ENCODE peak calls at places on chromosomes 1 and 21, in six cellular contexts. H is mesenchymal stem cell, E is neuronal stem cell, N is H9, Z is trophoblast cell, P is H1. J is an unnamed sample.

GRCh38 chr1:84078108-84078823 is 65.8 kb upstream of the PRKACB start:
- DNase-seq in N (no peak), Z (no peak), E (no peak), P (no peak), H (peak; percentile 51), J (peak; percentile 36)

GRCh38 chr1:222897527-222898190 is 82.8 kb downstream of the DISP1 start:
- DNase-seq in E (no peak), P (no peak), H (peak; percentile 19), N (no peak), Z (no peak), J (no peak)

GRCh38 chr1:6726253-6726652 is 24.6 kb upstream of the DNAJC11 start:
- DNase-seq in N (no peak), H (no peak), Z (no peak), P (no peak), E (no peak), J (no peak)

GRCh38 chr1:9047019-9047418 is 20.8 kb upstream of the SLC2A7 start:
- DNase-seq in E (no peak), N (no peak), P (no peak), H (no peak), Z (no peak), J (no peak)

GRCh38 chr1:207397525-207397926 is 56.6 kb upstream of the CR2 start:
- DNase-seq in N (peak; percentile 45), Z (no peak), E (no peak), H (no peak), P (no peak), J (no peak)

GRCh38 chr1:168081373-168082007 is 55.2 kb downstream of the GPR161 start:
- DNase-seq in N (no peak), E (no peak), P (no peak), Z (peak; percentile 17), H (peak; percentile 81), J (peak; percentile 93)

GRCh38 chr1:205505076-205505729 is 734 bp downstream of the CDK18 start:
- DNase-seq in N (peak; percentile 71), P (no peak), E (no peak), H (no peak), Z (no peak), J (no peak)

GRCh38 chr1:219773110-219773509 is 155.2 kb downstream of the SLC30A10 start:
- DNase-seq in P (no peak), N (no peak), H (no peak), E (no peak), Z (no peak), J (no peak)

GRCh38 chr1:151510020-151510405 is 1.2 kb upstream of the CGN start:
- DNase-seq in Z (no peak), P (no peak), E (no peak), H (no peak), N (peak; percentile 51), J (no peak)

GRCh38 chr1:91546876-91547275 is 46.2 kb downstream of the CDC7 start:
- DNase-seq in N (no peak), E (no peak), Z (no peak), H (no peak), P (peak; percentile 27), J (no peak)

GRCh38 chr1:51990478-51990965 is at the start of gene RAB3B:
- DNase-seq in P (peak; percentile 70), N (peak; percentile 96), E (peak; percentile 80), Z (peak; percentile 88), H (peak; percentile 62), J (peak; percentile 64)

GRCh38 chr1:46517010-46517600 is 27.5 kb downstream of the DMBX1 start:
- DNase-seq in N (peak; percentile 93), Z (no peak), P (peak; percentile 74), H (no peak), E (peak; percentile 54), J (no peak)

GRCh38 chr1:66022904-66023620 is 230.4 kb downstream of the PDE4B start:
- DNase-seq in Z (no peak), E (peak; percentile 15), H (peak; percentile 5), N (no peak), P (no peak), J (peak; percentile 18)

GRCh38 chr1:36453600-36454388 is 3.5 kb upstream of the OSCP1 start:
- DNase-seq in Z (no peak), P (no peak), N (no peak), E (no peak), H (no peak), J (no peak)

GRCh38 chr1:47405697-47406096 is 10.4 kb upstream of the FOXE3 start:
- DNase-seq in E (no peak), N (peak; percentile 34), Z (no peak), P (no peak), H (no peak), J (no peak)

GRCh38 chr1:40870135-40870728 is 8.1 kb upstream of the CITED4 start:
- DNase-seq in E (no peak), H (no peak), Z (no peak), N (no peak), P (no peak), J (peak; percentile 56)

GRCh38 chr1:232211149-232211548 is 418.8 kb downstream of the SIPA1L2 start:
- DNase-seq in N (peak; percentile 79), P (no peak), H (no peak), Z (no peak), E (no peak), J (no peak)

GRCh38 chr1:89545264-89546038 is 20.8 kb downstream of the LRRC8B start:
- DNase-seq in N (no peak), P (no peak), Z (peak; percentile 18), E (no peak), H (peak; percentile 40), J (peak; percentile 19)

GRCh38 chr1:206551985-206552325 is 44.6 kb downstream of the RASSF5 start:
- DNase-seq in Z (no peak), N (no peak), E (no peak), H (no peak), P (no peak), J (no peak)

GRCh38 chr1:26858160-26858559 is 4.8 kb upstream of the SFN start:
- DNase-seq in H (no peak), E (no peak), N (no peak), P (no peak), Z (no peak), J (peak; percentile 58)

GRCh38 chr21:34517491-34518245 is 5.7 kb upstream of the KCNE1 start:
- DNase-seq in H (peak; percentile 36), Z (peak; percentile 47), N (no peak), P (no peak), E (no peak), J (no peak)

GRCh38 chr1:115877511-115877910 is 36.6 kb upstream of the NHLH2 start:
- DNase-seq in N (peak; percentile 55), Z (peak; percentile 72), H (no peak), P (no peak), E (no peak), J (no peak)

GRCh38 chr1:154745286-154745731 is 124.8 kb downstream of the KCNN3 start:
- DNase-seq in P (no peak), N (no peak), E (no peak), Z (no peak), H (peak; percentile 39), J (no peak)

DNA sequence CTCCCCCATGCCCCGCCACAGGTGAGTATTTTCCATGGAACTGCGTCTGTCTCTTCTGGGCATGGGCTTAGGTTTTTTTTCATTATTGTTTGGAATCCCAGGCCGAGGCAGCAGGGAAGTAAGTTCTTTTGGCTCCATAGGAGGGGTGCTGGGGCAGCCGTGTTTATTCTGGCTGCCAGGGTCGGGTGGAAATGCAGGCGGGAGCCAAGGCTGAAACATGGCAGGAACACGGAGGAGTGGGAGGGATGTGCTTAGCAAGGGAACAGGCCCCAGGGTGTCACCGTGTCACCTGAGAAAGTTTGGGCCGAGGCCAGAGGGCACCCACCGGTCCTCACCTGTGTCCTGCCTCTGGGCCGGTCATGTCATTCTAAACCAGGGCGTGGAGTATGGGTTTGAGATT is 4.5 kb upstream of the DHRS3 start:
- DNase-seq in E (no peak), P (no peak), N (no peak), H (no peak), Z (no peak), J (no peak)
- H3K14ac ChIP-seq in E (no peak overlapping the region), P (no peak overlapping the region), N (no peak overlapping the region), H (no peak overlapping the region), Z (peak overlapping the region; percentile 25), J (no peak overlapping the region)

DNA sequence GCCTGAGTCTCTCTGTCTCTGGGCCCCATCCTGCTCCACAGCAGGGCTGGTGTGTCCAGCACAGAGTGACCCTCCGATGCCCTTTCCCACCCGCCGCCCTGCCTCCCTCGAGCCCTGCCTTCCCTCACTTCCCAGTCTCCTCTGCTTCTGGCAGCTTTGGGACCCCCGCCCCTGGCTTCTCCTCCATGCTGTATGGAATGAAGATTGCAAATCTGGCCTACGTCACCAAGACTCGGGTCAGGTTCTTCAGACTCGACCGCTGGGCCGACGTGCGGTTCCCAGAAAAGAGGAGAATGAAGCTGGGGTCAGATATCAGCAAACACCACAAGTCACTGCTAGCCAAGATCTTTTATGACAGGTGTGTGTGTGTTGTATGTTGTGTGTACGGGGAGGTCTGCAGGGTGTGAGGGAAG is 14.3 kb downstream of the MOV10 start:
- DNase-seq in N (no peak), Z (no peak), P (no peak), H (no peak), E (no peak), J (no peak)
- H3K14ac ChIP-seq in N (no peak overlapping the region), Z (no peak overlapping the region), P (no peak overlapping the region), H (no peak overlapping the region), E (no peak overlapping the region), J (no peak overlapping the region)

GRCh38 chr1:15720861-15721260 is 15.2 kb upstream of the SLC25A34 start:
- DNase-seq in Z (no peak), P (no peak), E (no peak), H (no peak), N (no peak), J (no peak)

GRCh38 chr1:15722411-15722810 is 13.6 kb upstream of the SLC25A34 start:
- DNase-seq in E (no peak), N (no peak), Z (peak; percentile 45), P (no peak), H (no peak), J (no peak)

GRCh38 chr1:15724949-15725880 is 10.8 kb upstream of the SLC25A34 start:
- DNase-seq in N (no peak), E (no peak), P (no peak), H (no peak), Z (peak; percentile 87), J (no peak)

GRCh38 chr1:15723631-15724246 is 12.3 kb upstream of the SLC25A34 start:
- DNase-seq in E (no peak), P (no peak), H (no peak), N (no peak), Z (peak; percentile 83), J (no peak)

DNA sequence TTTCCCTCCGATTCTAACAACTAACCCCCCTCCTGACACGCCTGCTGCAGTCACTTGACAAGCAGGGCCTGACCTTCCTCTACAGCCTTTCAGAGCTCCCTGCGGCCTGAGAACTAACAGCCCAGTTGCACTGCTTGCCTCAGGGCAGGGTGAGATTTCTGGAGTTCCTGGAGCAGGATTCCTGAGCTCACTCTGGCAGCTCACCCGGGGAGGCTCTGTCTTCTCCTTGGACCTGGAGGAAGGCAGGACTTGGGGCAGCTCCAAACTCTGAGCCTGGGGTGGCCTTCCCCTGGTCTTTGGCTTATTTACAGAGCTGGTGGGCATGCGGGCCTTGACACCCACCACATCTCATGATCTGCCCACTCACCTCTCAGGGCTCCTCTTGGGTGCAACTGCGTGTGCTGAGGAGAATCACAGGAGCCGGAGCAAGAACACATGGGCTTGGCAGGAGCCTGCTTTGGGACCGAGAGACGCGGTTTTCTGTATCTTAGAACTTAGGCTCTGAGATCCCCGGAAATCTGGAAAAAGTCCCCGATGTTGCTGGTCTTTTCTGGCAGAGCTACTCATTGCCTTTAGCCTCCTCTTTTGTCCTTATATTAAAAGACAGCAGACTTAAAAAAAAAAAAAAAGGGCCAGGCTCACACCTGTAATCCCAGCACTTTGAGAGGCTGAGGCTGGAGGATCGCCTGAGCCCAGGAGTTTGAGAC is 13.1 kb upstream of the SLC25A34 start:
- DNase-seq in H (no peak), P (no peak), E (no peak), N (no peak), Z (peak; percentile 99), J (no peak)
- H3K14ac ChIP-seq in H (no peak overlapping the region), P (no peak overlapping the region), E (no peak overlapping the region), N (no peak overlapping the region), Z (no peak overlapping the region), J (no peak overlapping the region)

GRCh38 chr1:14994148-14994547 is 159.4 kb upstream of the TMEM51 start:
- DNase-seq in H (no peak), Z (no peak), E (no peak), N (no peak), P (no peak), J (no peak)
- H3K14ac ChIP-seq in H (no peak overlapping the region), Z (no peak overlapping the region), E (no peak overlapping the region), N (no peak overlapping the region), P (no peak overlapping the region), J (no peak overlapping the region)